ENCODE peak calls at places on chromosomes 4 and X, in seven cellular contexts. A is cardiac fibroblast, Y is PC-9, V is Panc1, U is K562, Q is HCT116, L is IMR-90. S is an unnamed sample.

GRCh38 chr4:113901994-113902787 is 77.3 kb downstream of the ARSJ start:
- DNase-seq in L (no peak), Y (peak; percentile 10), Q (no peak), A (no peak), U (no peak), V (no peak), S (peak; percentile 97)

GRCh38 chrX:39152106-39152649 is 350.9 kb downstream of the MID1IP1 start:
- DNase-seq in U (peak; percentile 71), Y (no peak), V (peak; percentile 2), Q (no peak), A (peak; percentile 11), L (no peak), S (no peak)

GRCh38 chr4:114076865-114077264 is 97.4 kb upstream of the ARSJ start:
- DNase-seq in Q (no peak), L (no peak), U (no peak), A (peak; percentile 49), Y (no peak), V (no peak), S (no peak)

GRCh38 chr4:146087856-146088255 is 87.7 kb upstream of the LSM6 start:
- DNase-seq in V (no peak), L (no peak), A (no peak), Q (no peak), Y (no peak), U (no peak), S (no peak)

GRCh38 chr4:186553717-186554116 is 1.6 kb downstream of the MTNR1A start:
- DNase-seq in V (no peak), U (no peak), Y (no peak), L (no peak), A (no peak), Q (no peak), S (no peak)

GRCh38 chrX:2710496-2710895 is 19.4 kb downstream of the CD99 start:
- DNase-seq in Q (no peak), L (no peak), V (peak; percentile 18), A (peak; percentile 82), U (no peak), Y (peak; percentile 33), S (no peak)

GRCh38 chr4:43337707-43338106 is 445.2 kb downstream of the GRXCR1 start:
- DNase-seq in A (peak; percentile 69), L (peak; percentile 63), Q (no peak), Y (no peak), V (no peak), U (no peak), S (no peak)

GRCh38 chrX:136835761-136836160 is 44.8 kb downstream of the RBMX start:
- DNase-seq in Y (no peak), U (no peak), L (no peak), Q (no peak), V (no peak), A (no peak), S (no peak)

GRCh38 chrX:15114865-15115566 is 154.9 kb downstream of the ASB9 start:
- DNase-seq in Y (no peak), A (no peak), Q (no peak), V (no peak), U (no peak), L (no peak), S (no peak)

GRCh38 chr4:170226288-170226687 is 136.5 kb upstream of the AADAT start:
- DNase-seq in L (no peak), A (no peak), Q (no peak), Y (no peak), U (no peak), V (no peak), S (no peak)

GRCh38 chrX:23776363-23776762 is 6.6 kb upstream of the SAT1 start:
- DNase-seq in Y (no peak), A (no peak), U (no peak), Q (no peak), V (no peak), L (no peak), S (no peak)

GRCh38 chr4:107760281-107760947 is 40.4 kb upstream of the PAPSS1 start:
- DNase-seq in U (no peak), Q (no peak), V (no peak), A (peak; percentile 44), L (peak; percentile 5), Y (no peak), S (no peak)

GRCh38 chrX:18676470-18676869 is 4.6 kb upstream of the RS1 start:
- DNase-seq in Q (no peak), U (peak; percentile 45), A (no peak), V (no peak), Y (no peak), L (peak; percentile 5), S (no peak)

GRCh38 chrX:129193357-129193756 is 329.9 kb downstream of the SMARCA1 start:
- DNase-seq in L (no peak), Y (peak; percentile 5), Q (no peak), U (no peak), V (no peak), A (no peak), S (no peak)

GRCh38 chrX:154370882-154371770 is 3.3 kb downstream of the FLNA start:
- DNase-seq in A (peak; percentile 95), Y (peak; percentile 98), Q (peak; percentile 76), U (peak; percentile 73), L (peak; percentile 89), V (peak; percentile 58), S (peak; percentile 57)

GRCh38 chr4:57023104-57023503 is 44.4 kb downstream of the POLR2B start:
- DNase-seq in Y (no peak), U (no peak), A (peak; percentile 93), V (no peak), L (peak; percentile 97), Q (no peak), S (no peak)

GRCh38 chrX:42952621-42953020 is 174.7 kb upstream of the PPP1R2C start:
- DNase-seq in Y (no peak), Q (no peak), A (no peak), U (no peak), V (no peak), L (no peak), S (no peak)

GRCh38 chr4:153684182-153685073 is at the start of gene TLR2:
- DNase-seq in L (no peak), A (no peak), V (no peak), U (peak; percentile 13), Y (peak; percentile 50), Q (no peak), S (no peak)

GRCh38 chrX:47577424-47577823 is 4.8 kb upstream of the TIMP1 start:
- DNase-seq in U (no peak), L (no peak), Q (no peak), V (no peak), Y (no peak), A (no peak), S (no peak)

GRCh38 chr4:94352996-94353395 is 10.4 kb upstream of the HPGDS start:
- DNase-seq in U (no peak), Q (no peak), L (no peak), V (no peak), A (no peak), Y (no peak), S (no peak)

GRCh38 chr4:20592666-20593065 is 107.6 kb upstream of the PACRGL start:
- DNase-seq in V (no peak), Y (no peak), A (peak; percentile 14), L (peak; percentile 65), Q (no peak), U (no peak), S (peak; percentile 47)

GRCh38 chr4:142615324-142615665 is 230.8 kb downstream of the INPP4B start:
- DNase-seq in Y (peak; percentile 15), L (peak; percentile 71), A (peak; percentile 87), Q (no peak), V (no peak), U (no peak), S (no peak)

GRCh38 chrX:55867254-55867653 is 149.7 kb downstream of the RRAGB start:
- DNase-seq in Y (no peak), L (peak; percentile 2), V (no peak), A (peak; percentile 57), Q (no peak), U (no peak), S (no peak)

GRCh38 chr4:176150283-176150682 is 45.1 kb downstream of the SPATA4 start:
- DNase-seq in L (peak; percentile 46), Y (no peak), V (no peak), A (peak; percentile 66), Q (peak; percentile 23), U (no peak), S (peak; percentile 17)

GRCh38 chr4:174438711-174439110 is 83.6 kb downstream of the HPGD start:
- DNase-seq in A (no peak), U (no peak), L (no peak), Y (no peak), V (no peak), Q (no peak), S (no peak)

DNA sequence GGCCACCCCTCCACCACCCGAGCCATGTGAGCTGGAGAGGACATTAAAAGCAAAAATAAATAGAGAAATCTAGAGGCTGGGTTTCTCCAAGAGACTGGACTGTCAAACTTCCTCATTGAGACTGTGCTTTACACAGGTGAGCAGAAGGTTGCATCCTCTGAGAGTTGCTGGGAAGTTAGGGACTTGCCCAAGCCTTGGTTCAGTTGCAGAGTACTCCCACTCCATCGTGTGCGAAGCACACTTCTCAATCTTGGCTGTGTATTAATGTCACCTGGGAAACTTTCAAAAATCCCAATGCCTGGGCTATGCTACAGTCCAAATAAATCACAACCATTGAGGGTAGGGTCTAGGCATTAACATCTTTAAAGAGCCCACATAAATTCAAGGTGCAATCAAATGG is 89.2 kb downstream of the ZNF330 start:
- DNase-seq in U (no peak), Y (no peak), Q (no peak), V (no peak), L (no peak), A (no peak), S (no peak)
- TF ChIP-seq CTCF in U (no peak), Y (no peak), Q (no peak), V (no peak), L (no peak), A (no peak), S (no peak)

GRCh38 chrX:16993791-16994318 is 47.4 kb downstream of the REPS2 start:
- DNase-seq in Q (no peak), A (no peak), L (no peak), U (no peak), Y (no peak), V (no peak), S (no peak)
- TF ChIP-seq CTCF in Q (peak; percentile 38), A (no peak), L (no peak), U (peak; percentile 31), Y (no peak), V (peak; percentile 2), S (peak; percentile 7)

DNA sequence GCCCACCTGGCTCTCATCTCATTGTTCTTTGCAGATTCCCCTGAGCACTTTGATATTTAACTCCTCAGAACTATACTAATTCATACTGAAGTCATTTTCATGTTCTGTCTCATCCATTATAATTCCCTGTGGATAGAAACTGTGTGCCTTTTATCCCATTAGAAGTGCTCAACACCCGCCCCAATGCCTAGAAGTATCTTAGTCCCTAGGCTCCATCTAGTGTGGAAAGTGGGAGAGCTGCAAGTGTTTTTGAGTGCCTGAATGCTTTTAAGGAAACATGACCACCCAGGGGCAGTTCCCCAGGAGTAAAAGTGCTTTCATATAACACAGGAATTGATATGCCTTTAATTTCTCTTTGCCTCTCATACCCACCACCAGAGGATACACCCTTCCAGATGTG is 117.0 kb downstream of the CHRDL1 start:
- DNase-seq in Y (no peak), V (no peak), Q (no peak), U (no peak), L (no peak), A (no peak), S (no peak)
- TF ChIP-seq CTCF in Y (no peak), V (no peak), Q (no peak), U (no peak), L (no peak), A (no peak), S (no peak)

DNA sequence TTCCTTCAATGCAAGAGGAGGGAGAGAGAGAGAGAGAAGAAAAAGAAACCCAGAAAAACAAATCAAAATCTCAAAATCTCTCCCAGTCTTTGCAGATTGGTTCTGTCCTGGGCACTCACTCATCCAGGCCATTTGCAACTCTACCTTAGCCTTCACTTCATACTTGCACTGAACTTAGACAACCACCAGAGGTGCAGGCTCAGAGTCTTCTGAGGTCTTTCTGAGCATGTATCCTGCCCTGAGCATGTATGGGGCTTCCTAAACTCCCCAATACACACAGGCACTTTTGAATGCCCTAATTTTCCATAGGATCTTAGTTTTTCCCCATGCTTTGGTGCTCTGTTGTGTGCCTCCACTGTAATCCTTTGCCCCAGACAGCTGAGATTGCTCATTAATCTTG is 2.9 kb downstream of the CFI start:
- DNase-seq in Y (no peak), V (no peak), A (no peak), Q (no peak), U (no peak), L (no peak), S (no peak)
- TF ChIP-seq CTCF in Y (no peak), V (no peak), A (no peak), Q (peak; percentile 28), U (peak; percentile 9), L (no peak), S (no peak)

S was measured in LNCaP clone FGC.